ENCODE peak calls at places on chromosomes 6 and 20, in six cellular contexts. L is WTC11, Y is choroid plexus epithelial cell, M is amniotic epithelial cell, B is fibroblast of the conjunctiva, I is ACHN. W is an unnamed sample.

GRCh38 chr6:33927551-33927950 is 123.7 kb upstream of the MLN start:
- DNase-seq in L (no peak), Y (peak; percentile 62), M (peak; percentile 67), B (no peak), I (no peak), W (no peak)

GRCh38 chr20:50240092-50240491 is 49.5 kb downstream of the CEBPB start:
- DNase-seq in L (no peak), Y (no peak), M (no peak), B (no peak), I (no peak), W (no peak)

GRCh38 chr6:140988780-140989179 is 1143.9 kb upstream of the GJE1 start:
- DNase-seq in L (no peak), Y (peak; percentile 18), M (peak; percentile 12), B (no peak), I (no peak), W (no peak)

GRCh38 chr6:101000334-101000733 is 119.2 kb upstream of the ASCC3 start:
- DNase-seq in L (no peak), Y (peak; percentile 34), M (peak; percentile 34), B (no peak), I (no peak), W (no peak)

GRCh38 chr20:35171753-35172433 is at the start of gene PROCR:
- DNase-seq in L (peak; percentile 75), Y (peak; percentile 83), M (peak; percentile 93), B (peak; percentile 73), I (peak; percentile 96), W (peak; percentile 18)

GRCh38 chr6:16420715-16421461 is 182.5 kb downstream of the GMPR start:
- DNase-seq in L (no peak), Y (peak; percentile 77), M (no peak), B (peak; percentile 51), I (no peak), W (peak; percentile 74)

GRCh38 chr6:113364781-113365545 is 492.2 kb upstream of the MARCKS start:
- DNase-seq in L (no peak), Y (peak; percentile 37), M (no peak), B (no peak), I (no peak), W (no peak)

GRCh38 chr6:37306026-37306425 is 47.8 kb upstream of the RNF8 start:
- DNase-seq in L (no peak), Y (no peak), M (no peak), B (no peak), I (no peak), W (no peak)

GRCh38 chr6:105045546-105045945 is 88.6 kb downstream of the LIN28B start:
- DNase-seq in L (no peak), Y (no peak), M (no peak), B (no peak), I (no peak), W (no peak)

GRCh38 chr20:4685923-4686221 is 35.8 kb upstream of the PRND start:
- DNase-seq in L (no peak), Y (no peak), M (no peak), B (no peak), I (no peak), W (no peak)

W was measured in activated CD4-positive, alpha-beta memory T cell treated with anti-CD3 and anti-CD28 coated beads for 36 hours.